ENCODE peak calls at places on chromosomes 6 and 20, in ten cellular contexts. One of them, this sample, is unnamed.

GRCh38 chr6:148364056-148364844 is 21.6 kb downstream of the SASH1 start:
- DNase-seq in ovary: no peak
- DNase-seq in vagina: no peak
- DNase-seq in body of pancreas: no peak
- DNase-seq in stomach: no peak
- DNase-seq in heart left ventricle: no peak
- DNase-seq in tibial nerve: no peak
- DNase-seq in GM12878: no peak
- DNase-seq in endothelial cell of umbilical vein: peak
- DNase-seq in K562: no peak
- DNase-seq in this sample: no peak

GRCh38 chr20:57573176-57573575 is 12.3 kb downstream of the PCK1 start:
- DNase-seq in ovary: no peak
- DNase-seq in vagina: no peak
- DNase-seq in body of pancreas: no peak
- DNase-seq in stomach: no peak
- DNase-seq in heart left ventricle: no peak
- DNase-seq in tibial nerve: no peak
- DNase-seq in GM12878: no peak
- DNase-seq in endothelial cell of umbilical vein: no peak
- DNase-seq in K562: no peak
- DNase-seq in this sample: no peak

GRCh38 chr6:44044940-44045671 is 82.1 kb downstream of the MRPL14 start:
- DNase-seq in ovary: no peak
- DNase-seq in vagina: no peak
- DNase-seq in body of pancreas: no peak
- DNase-seq in stomach: no peak
- DNase-seq in heart left ventricle: no peak
- DNase-seq in tibial nerve: no peak
- DNase-seq in GM12878: no peak
- DNase-seq in endothelial cell of umbilical vein: no peak
- DNase-seq in K562: no peak
- DNase-seq in this sample: no peak

GRCh38 chr20:47179267-47179666 is 177.2 kb downstream of the ZMYND8 start:
- DNase-seq in ovary: no peak
- DNase-seq in vagina: no peak
- DNase-seq in body of pancreas: no peak
- DNase-seq in stomach: no peak
- DNase-seq in heart left ventricle: no peak
- DNase-seq in tibial nerve: no peak
- DNase-seq in GM12878: no peak
- DNase-seq in endothelial cell of umbilical vein: no peak
- DNase-seq in K562: no peak
- DNase-seq in this sample: no peak

GRCh38 chr20:25466846-25467245 is 59.4 kb downstream of the GINS1 start:
- DNase-seq in ovary: no peak
- DNase-seq in vagina: no peak
- DNase-seq in body of pancreas: no peak
- DNase-seq in stomach: no peak
- DNase-seq in heart left ventricle: no peak
- DNase-seq in tibial nerve: no peak
- DNase-seq in GM12878: no peak
- DNase-seq in endothelial cell of umbilical vein: no peak
- DNase-seq in K562: no peak
- DNase-seq in this sample: no peak

GRCh38 chr6:31621320-31621939 is 915 bp downstream of the PRRC2A start:
- DNase-seq in ovary: no peak
- DNase-seq in vagina: no peak
- DNase-seq in body of pancreas: no peak
- DNase-seq in stomach: no peak
- DNase-seq in heart left ventricle: no peak
- DNase-seq in tibial nerve: no peak
- DNase-seq in GM12878: no peak
- DNase-seq in endothelial cell of umbilical vein: peak
- DNase-seq in K562: no peak
- DNase-seq in this sample: no peak

GRCh38 chr20:58693226-58694006 is 816 bp downstream of the NPEPL1 start:
- DNase-seq in ovary: peak
- DNase-seq in vagina: no peak
- DNase-seq in body of pancreas: peak
- DNase-seq in stomach: peak
- DNase-seq in heart left ventricle: peak
- DNase-seq in tibial nerve: no peak
- DNase-seq in GM12878: no peak
- DNase-seq in endothelial cell of umbilical vein: peak
- DNase-seq in K562: no peak
- DNase-seq in this sample: peak

GRCh38 chr6:111478749-111479148 is 4.3 kb downstream of the REV3L start:
- DNase-seq in ovary: no peak
- DNase-seq in vagina: no peak
- DNase-seq in body of pancreas: no peak
- DNase-seq in stomach: no peak
- DNase-seq in heart left ventricle: no peak
- DNase-seq in tibial nerve: no peak
- DNase-seq in GM12878: peak
- DNase-seq in endothelial cell of umbilical vein: peak
- DNase-seq in K562: no peak
- DNase-seq in this sample: no peak

GRCh38 chr6:93210908-93211307 is 208.5 kb downstream of the EPHA7 start:
- DNase-seq in ovary: no peak
- DNase-seq in vagina: no peak
- DNase-seq in body of pancreas: no peak
- DNase-seq in stomach: no peak
- DNase-seq in heart left ventricle: no peak
- DNase-seq in tibial nerve: no peak
- DNase-seq in GM12878: no peak
- DNase-seq in endothelial cell of umbilical vein: no peak
- DNase-seq in K562: no peak
- DNase-seq in this sample: no peak

GRCh38 chr20:24934101-24934661 is 14.9 kb upstream of the CST7 start:
- DNase-seq in ovary: no peak
- DNase-seq in vagina: peak
- DNase-seq in body of pancreas: peak
- DNase-seq in stomach: no peak
- DNase-seq in heart left ventricle: no peak
- DNase-seq in tibial nerve: no peak
- DNase-seq in GM12878: no peak
- DNase-seq in endothelial cell of umbilical vein: no peak
- DNase-seq in K562: no peak
- DNase-seq in this sample: no peak

GRCh38 chr6:56802570-56802969 is 152.3 kb upstream of the BEND6 start:
- DNase-seq in ovary: no peak
- DNase-seq in vagina: no peak
- DNase-seq in body of pancreas: no peak
- DNase-seq in stomach: no peak
- DNase-seq in heart left ventricle: no peak
- DNase-seq in tibial nerve: no peak
- DNase-seq in GM12878: no peak
- DNase-seq in endothelial cell of umbilical vein: peak
- DNase-seq in K562: no peak
- DNase-seq in this sample: peak

GRCh38 chr20:6604179-6604578 is 163.3 kb upstream of the BMP2 start:
- DNase-seq in ovary: no peak
- DNase-seq in vagina: no peak
- DNase-seq in body of pancreas: no peak
- DNase-seq in stomach: no peak
- DNase-seq in heart left ventricle: no peak
- DNase-seq in tibial nerve: no peak
- DNase-seq in GM12878: no peak
- DNase-seq in endothelial cell of umbilical vein: no peak
- DNase-seq in K562: no peak
- DNase-seq in this sample: no peak

GRCh38 chr6:56370591-56371198 is 123.3 kb upstream of the COL21A1 start:
- DNase-seq in ovary: peak
- DNase-seq in vagina: no peak
- DNase-seq in body of pancreas: peak
- DNase-seq in stomach: no peak
- DNase-seq in heart left ventricle: no peak
- DNase-seq in tibial nerve: peak
- DNase-seq in GM12878: peak
- DNase-seq in endothelial cell of umbilical vein: peak
- DNase-seq in K562: no peak
- DNase-seq in this sample: peak

GRCh38 chr6:2259002-2259494 is 13.6 kb upstream of the GMDS start:
- DNase-seq in ovary: no peak
- DNase-seq in vagina: no peak
- DNase-seq in body of pancreas: no peak
- DNase-seq in stomach: peak
- DNase-seq in heart left ventricle: no peak
- DNase-seq in tibial nerve: no peak
- DNase-seq in GM12878: no peak
- DNase-seq in endothelial cell of umbilical vein: no peak
- DNase-seq in K562: no peak
- DNase-seq in this sample: no peak

GRCh38 chr6:33633084-33633461 is 12.0 kb downstream of the ITPR3 start:
- DNase-seq in ovary: peak
- DNase-seq in vagina: no peak
- DNase-seq in body of pancreas: no peak
- DNase-seq in stomach: no peak
- DNase-seq in heart left ventricle: no peak
- DNase-seq in tibial nerve: no peak
- DNase-seq in GM12878: no peak
- DNase-seq in endothelial cell of umbilical vein: no peak
- DNase-seq in K562: no peak
- DNase-seq in this sample: no peak
- H3K4me3 ChIP-seq in ovary: peak
- H3K4me3 ChIP-seq in vagina: peak
- H3K4me3 ChIP-seq in body of pancreas: no peak
- H3K4me3 ChIP-seq in stomach: peak
- H3K4me3 ChIP-seq in heart left ventricle: peak
- H3K4me3 ChIP-seq in tibial nerve: peak
- H3K4me3 ChIP-seq in GM12878: peak
- H3K4me3 ChIP-seq in endothelial cell of umbilical vein: peak
- H3K4me3 ChIP-seq in K562: peak
- H3K4me3 ChIP-seq in this sample: peak

DNA sequence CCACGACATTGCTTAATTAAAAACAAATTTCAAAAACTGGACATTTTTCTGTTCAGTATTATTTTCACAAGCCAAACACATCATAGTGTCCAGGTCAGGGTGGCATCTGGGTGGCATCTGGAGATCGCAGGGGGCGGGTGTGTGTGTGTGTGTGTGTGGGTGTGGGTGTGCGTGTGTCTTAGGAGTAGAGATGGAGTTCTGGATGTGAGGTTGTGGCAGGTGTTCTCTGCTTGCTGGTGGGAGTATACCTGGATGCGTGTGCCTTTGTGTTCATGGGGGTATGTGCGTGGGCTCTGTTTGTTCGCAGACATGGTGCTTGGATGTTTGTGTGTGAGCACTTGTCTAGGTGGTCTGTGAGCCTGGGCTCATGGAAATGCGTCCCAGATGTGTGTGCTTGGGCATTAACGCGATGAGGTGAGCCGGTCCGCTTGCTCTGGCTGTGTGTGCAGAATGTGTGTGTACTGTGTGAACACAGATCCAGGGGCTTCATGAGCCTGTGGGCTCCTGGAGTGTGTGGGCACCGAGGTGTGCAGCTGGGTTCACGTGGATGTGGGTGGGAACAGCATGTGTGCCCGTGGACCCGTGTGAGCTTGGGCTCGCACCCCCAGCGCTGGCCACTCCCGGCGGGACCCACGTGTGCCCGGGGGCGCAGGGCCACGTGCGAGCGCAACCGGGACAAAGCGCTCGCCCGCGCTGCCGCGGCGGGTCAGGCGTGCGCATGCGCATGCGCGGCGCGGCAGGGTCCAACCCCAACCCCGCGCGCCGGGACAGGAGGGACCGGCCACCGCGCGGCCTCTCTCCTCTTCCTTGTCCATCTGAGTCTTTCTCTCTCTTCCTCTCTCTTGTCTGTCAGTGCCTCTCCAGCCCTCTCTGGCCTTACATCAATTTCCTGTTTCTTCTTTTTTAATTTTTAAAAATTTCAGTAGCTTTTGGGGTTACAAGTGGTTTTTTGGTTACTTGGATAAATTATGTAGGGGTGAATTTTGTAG is 60.4 kb downstream of the SRC start:
- DNase-seq in ovary: peak
- DNase-seq in vagina: no peak
- DNase-seq in body of pancreas: peak
- DNase-seq in stomach: peak
- DNase-seq in heart left ventricle: no peak
- DNase-seq in tibial nerve: no peak
- DNase-seq in GM12878: no peak
- DNase-seq in endothelial cell of umbilical vein: peak
- DNase-seq in K562: peak
- DNase-seq in this sample: peak
- TF ChIP-seq POLR2A in ovary: no peak
- TF ChIP-seq POLR2A in vagina: no peak
- TF ChIP-seq POLR2A in body of pancreas: no peak
- TF ChIP-seq POLR2A in stomach: no peak
- TF ChIP-seq POLR2A in heart left ventricle: no peak
- TF ChIP-seq POLR2A in tibial nerve: no peak
- TF ChIP-seq POLR2A in GM12878: peak
- TF ChIP-seq POLR2A in endothelial cell of umbilical vein: peak
- TF ChIP-seq POLR2A in K562: peak
- TF ChIP-seq POLR2A in this sample: peak

DNA sequence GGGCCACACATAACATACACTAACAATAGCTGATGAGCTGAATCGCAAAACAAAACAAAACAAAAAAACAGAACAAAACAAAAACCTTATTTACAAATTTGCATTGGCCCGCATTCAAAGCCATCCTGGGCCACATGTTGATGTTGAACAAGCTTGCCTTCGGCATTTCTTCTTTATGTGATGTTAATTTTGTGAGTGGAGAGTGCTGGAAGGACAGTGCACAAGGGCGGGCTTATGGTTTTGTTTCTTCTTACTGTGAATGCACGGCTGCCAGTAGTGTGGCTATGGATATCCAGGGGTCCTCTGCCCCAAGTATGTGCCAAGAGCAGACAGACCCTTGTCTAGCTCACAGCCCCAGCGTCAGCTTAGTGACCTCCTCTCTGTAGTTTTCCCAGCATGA is 24.7 kb downstream of the ZNF292 start:
- DNase-seq in ovary: no peak
- DNase-seq in vagina: no peak
- DNase-seq in body of pancreas: no peak
- DNase-seq in stomach: no peak
- DNase-seq in heart left ventricle: no peak
- DNase-seq in tibial nerve: no peak
- DNase-seq in GM12878: no peak
- DNase-seq in endothelial cell of umbilical vein: no peak
- DNase-seq in K562: no peak
- DNase-seq in this sample: no peak
- H3K4me3 ChIP-seq in ovary: no peak
- H3K4me3 ChIP-seq in vagina: no peak
- H3K4me3 ChIP-seq in body of pancreas: no peak
- H3K4me3 ChIP-seq in stomach: no peak
- H3K4me3 ChIP-seq in heart left ventricle: no peak
- H3K4me3 ChIP-seq in tibial nerve: no peak
- H3K4me3 ChIP-seq in GM12878: no peak
- H3K4me3 ChIP-seq in endothelial cell of umbilical vein: no peak
- H3K4me3 ChIP-seq in K562: no peak
- H3K4me3 ChIP-seq in this sample: no peak

DNA sequence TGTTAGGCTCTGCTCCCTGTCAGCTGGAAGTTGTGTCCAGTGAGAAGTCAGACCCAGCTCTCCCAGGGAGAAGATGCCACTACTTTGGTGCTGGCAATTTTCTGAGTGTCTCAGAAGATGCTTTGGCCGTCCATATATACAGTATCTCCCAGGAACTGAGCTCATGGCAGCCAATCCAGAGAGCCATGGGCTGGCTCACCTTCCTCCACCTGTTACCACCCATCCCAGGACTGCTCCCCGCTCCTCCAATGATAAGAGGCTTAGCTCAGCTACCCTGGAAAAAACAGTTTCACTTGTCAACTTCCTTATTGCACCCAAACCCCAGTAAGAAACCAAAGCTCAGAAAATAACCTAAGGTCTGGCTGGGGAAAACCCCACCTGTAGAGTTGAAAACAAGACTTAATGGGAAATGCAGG is at the start of gene BNIP5:
- DNase-seq in ovary: no peak
- DNase-seq in vagina: no peak
- DNase-seq in body of pancreas: no peak
- DNase-seq in stomach: peak
- DNase-seq in heart left ventricle: no peak
- DNase-seq in tibial nerve: no peak
- DNase-seq in GM12878: no peak
- DNase-seq in endothelial cell of umbilical vein: no peak
- DNase-seq in K562: no peak
- DNase-seq in this sample: no peak
- TF ChIP-seq POLR2A in ovary: no peak
- TF ChIP-seq POLR2A in vagina: no peak
- TF ChIP-seq POLR2A in body of pancreas: no peak
- TF ChIP-seq POLR2A in stomach: no peak
- TF ChIP-seq POLR2A in heart left ventricle: no peak
- TF ChIP-seq POLR2A in tibial nerve: no peak
- TF ChIP-seq POLR2A in GM12878: no peak
- TF ChIP-seq POLR2A in endothelial cell of umbilical vein: no peak
- TF ChIP-seq POLR2A in K562: no peak
- TF ChIP-seq POLR2A in this sample: no peak

This sample was measured in A549.